ENCODE peak calls at places on chromosomes 11 and 22, in ten cellular contexts. W, F, N, I, L, Y, P, J, T and A are unnamed samples.

GRCh38 chr11:123799438-123799837 is 6.7 kb downstream of the OR6M1 start:
- DNase-seq in Y (peak), I (peak), N (no peak), T (no peak), J (no peak), L (no peak), P (no peak), F (no peak), W (no peak), A (no peak)

GRCh38 chr11:132770802-132771545 is 761.3 kb downstream of the OPCML start:
- DNase-seq in N (peak), P (no peak), I (no peak), T (no peak), F (no peak), L (no peak), Y (no peak), J (no peak), W (no peak), A (no peak)

GRCh38 chr11:12745787-12746186 is 71.6 kb downstream of the TEAD1 start:
- DNase-seq in Y (no peak), T (no peak), F (no peak), W (no peak), L (no peak), N (no peak), P (no peak), J (no peak), I (no peak), A (no peak)

GRCh38 chr11:7903940-7904339 is 27.1 kb downstream of the OR10A6 start:
- DNase-seq in J (no peak), P (no peak), F (no peak), Y (no peak), N (no peak), T (no peak), L (no peak), W (no peak), I (no peak), A (no peak)

GRCh38 chr22:29842740-29843139 is 4.7 kb upstream of the ASCC2 start:
- DNase-seq in L (peak), I (peak), Y (no peak), J (no peak), P (peak), F (peak), N (peak), W (peak), T (no peak), A (peak)

GRCh38 chr11:26331911-26332571 is at the start of gene ANO3:
- DNase-seq in J (no peak), P (peak), N (peak), T (peak), F (peak), W (peak), L (peak), I (peak), Y (peak), A (peak)

GRCh38 chr11:6737872-6738466 is 33.8 kb downstream of the OR2AG2 start:
- DNase-seq in N (peak), J (peak), L (no peak), T (peak), I (peak), F (peak), Y (peak), P (peak), W (peak), A (peak)

GRCh38 chr22:30336752-30337460 is 10.2 kb upstream of the TBC1D10A start:
- DNase-seq in Y (peak), L (no peak), W (no peak), P (no peak), T (no peak), F (no peak), N (no peak), J (no peak), I (no peak), A (no peak)

GRCh38 chr11:119323532-119324033 is 6.7 kb upstream of the MCAM start:
- DNase-seq in F (peak), W (peak), N (peak), L (peak), T (peak), I (peak), P (peak), Y (peak), J (peak), A (peak)